ENCODE peak calls at places on chromosomes 12 and 14, in six cellular contexts. Y is A172; V is memory B cell; B is effector CD4-positive, alpha-beta T cell; H is lung; O is cardiac fibroblast. G is an unnamed sample.

GRCh38 chr14:103067231-103067954 is 10.0 kb upstream of the CDC42BPB start:
- DNase-seq in V (no peak), H (no peak), B (no peak), O (peak), Y (peak), G (no peak)

GRCh38 chr14:71908141-71908540 is 24.1 kb upstream of the RGS6 start:
- DNase-seq in V (no peak), O (no peak), H (no peak), B (no peak), Y (no peak), G (no peak)

GRCh38 chr14:102454711-102455110 is 54.9 kb downstream of the ANKRD9 start:
- DNase-seq in V (no peak), Y (no peak), B (no peak), H (no peak), O (no peak), G (no peak)

GRCh38 chr14:90299408-90299807 is 32.3 kb downstream of the NRDE2 start:
- DNase-seq in H (no peak), B (no peak), Y (no peak), O (no peak), V (no peak), G (no peak)

GRCh38 chr12:16424531-16424930 is 77.1 kb downstream of the MGST1 start:
- DNase-seq in Y (no peak), V (no peak), O (no peak), B (no peak), H (no peak), G (no peak)

GRCh38 chr12:110501378-110501721 is 561 bp downstream of the VPS29 start:
- DNase-seq in B (no peak), V (peak), O (peak), Y (peak), H (no peak), G (peak)

GRCh38 chr12:119020377-119021360 is 39.3 kb downstream of the SRRM4 start:
- DNase-seq in B (no peak), H (peak), O (no peak), Y (no peak), V (no peak), G (no peak)

GRCh38 chr12:37543131-37543965 is 773.2 kb upstream of the ALG10B start:
- DNase-seq in Y (no peak), V (no peak), O (no peak), H (no peak), B (no peak), G (no peak)

GRCh38 chr12:62784576-62784975 is 150.4 kb downstream of the PPM1H start:
- DNase-seq in O (no peak), B (no peak), V (no peak), H (no peak), Y (no peak), G (no peak)

GRCh38 chr12:24960222-24960855 is 11.4 kb upstream of the BCAT1 start:
- DNase-seq in Y (peak), H (no peak), B (no peak), O (peak), V (peak), G (no peak)

GRCh38 chr12:54689984-54690383 is 41.8 kb upstream of the DCD start:
- DNase-seq in Y (peak), O (no peak), B (no peak), V (no peak), H (no peak), G (no peak)

GRCh38 chr14:102996941-102997340 is 60.4 kb downstream of the CDC42BPB start:
- DNase-seq in V (no peak), B (no peak), Y (no peak), H (no peak), O (no peak), G (no peak)

GRCh38 chr12:12441891-12442461 is 85.1 kb downstream of the BORCS5 start:
- DNase-seq in B (peak), Y (no peak), O (peak), H (no peak), V (no peak), G (no peak)

GRCh38 chr12:106981781-106982180 is 5.2 kb downstream of the MTERF2 start:
- DNase-seq in H (no peak), O (peak), V (no peak), B (no peak), Y (no peak), G (no peak)

GRCh38 chr14:94027566-94028449 is 1.7 kb downstream of the OTUB2 start:
- DNase-seq in V (no peak), O (no peak), H (no peak), Y (no peak), B (no peak), G (no peak)

GRCh38 chr14:96125536-96125935 is 79.1 kb upstream of the BDKRB2 start:
- DNase-seq in V (no peak), B (no peak), Y (no peak), O (peak), H (peak), G (no peak)

GRCh38 chr12:83850531-83850930 is 1062.1 kb downstream of the SLC6A15 start:
- DNase-seq in B (no peak), H (no peak), O (no peak), V (no peak), Y (no peak), G (no peak)

GRCh38 chr14:105974902-105975301 is 448.5 kb downstream of the TMEM121 start:
- DNase-seq in H (no peak), B (peak), Y (peak), O (no peak), V (peak), G (no peak)

GRCh38 chr14:35395283-35395682 is 9.3 kb downstream of the NFKBIA start:
- DNase-seq in Y (no peak), H (no peak), V (no peak), O (no peak), B (no peak), G (no peak)

GRCh38 chr12:108847705-108848104 is 9.7 kb downstream of the SSH1 start:
- DNase-seq in Y (no peak), O (no peak), B (no peak), V (no peak), H (no peak), G (no peak)

GRCh38 chr12:132771126-132771838 is 9.7 kb upstream of the ANKLE2 start:
- DNase-seq in B (peak), V (peak), Y (no peak), H (no peak), O (no peak), G (no peak)

GRCh38 chr14:73457050-73457934 is 1.1 kb downstream of the NUMB start:
- DNase-seq in O (no peak), Y (peak), H (peak), V (no peak), B (peak), G (peak)

GRCh38 chr12:40055227-40055579 is 50.7 kb downstream of the SLC2A13 start:
- DNase-seq in B (no peak), H (no peak), O (no peak), V (no peak), Y (no peak), G (no peak)

G was measured in prostate gland.